ENCODE peak calls at places on chromosome 14, in eight cellular contexts. Y is A549, S is tibial artery, K is hepatocyte, Z is stomach, E is pancreas, P is IMR-90, J is PC-3. R is an unnamed sample.

GRCh38 chr14:75242546-75243273 is 35.9 kb upstream of the FOS start:
- DNase-seq in S (no peak), J (peak), P (peak), Z (no peak), K (peak), Y (no peak), E (no peak), R (peak)

GRCh38 chr14:56874375-56874774 is 64.1 kb upstream of the OTX2 start:
- DNase-seq in S (no peak), J (peak), Z (peak), Y (peak), E (peak), P (no peak), K (peak), R (no peak)

GRCh38 chr14:62138593-62138992 is 376.4 kb downstream of the SNAPC1 start:
- DNase-seq in Y (no peak), Z (no peak), J (no peak), E (no peak), K (peak), S (no peak), P (peak), R (no peak)

GRCh38 chr14:81221579-81222102 is 882 bp upstream of the GTF2A1 start:
- DNase-seq in Z (no peak), E (no peak), K (peak), J (no peak), S (no peak), P (peak), Y (peak), R (no peak)

GRCh38 chr14:67395086-67395875 is 16.7 kb downstream of the PLEK2 start:
- DNase-seq in E (no peak), K (no peak), Z (no peak), P (no peak), Y (no peak), J (no peak), S (no peak), R (no peak)

GRCh38 chr14:55120466-55121144 is 8.4 kb upstream of the LGALS3 start:
- DNase-seq in K (no peak), Z (peak), Y (no peak), S (no peak), J (no peak), E (no peak), P (no peak), R (no peak)

GRCh38 chr14:22648506-22648905 is 4.4 kb upstream of the OR6J1 start:
- DNase-seq in E (no peak), J (no peak), Z (no peak), P (no peak), K (no peak), Y (no peak), S (no peak), R (no peak)

GRCh38 chr14:69997849-69998248 is 118.6 kb downstream of the SMOC1 start:
- DNase-seq in P (peak), Z (peak), J (peak), K (peak), Y (peak), E (peak), S (peak), R (no peak)

GRCh38 chr14:96806836-96807235 is 9.7 kb downstream of the VRK1 start:
- DNase-seq in K (peak), S (no peak), Z (no peak), Y (peak), J (no peak), E (no peak), P (no peak), R (no peak)

GRCh38 chr14:45134051-45134958 is at the start of gene FKBP3:
- DNase-seq in J (peak), P (peak), Y (peak), K (peak), Z (peak), E (peak), S (peak), R (peak)

GRCh38 chr14:101008196-101008595 is 104.7 kb upstream of the RTL1 start:
- DNase-seq in P (no peak), Z (no peak), K (peak), S (no peak), J (no peak), E (no peak), Y (no peak), R (no peak)

DNA sequence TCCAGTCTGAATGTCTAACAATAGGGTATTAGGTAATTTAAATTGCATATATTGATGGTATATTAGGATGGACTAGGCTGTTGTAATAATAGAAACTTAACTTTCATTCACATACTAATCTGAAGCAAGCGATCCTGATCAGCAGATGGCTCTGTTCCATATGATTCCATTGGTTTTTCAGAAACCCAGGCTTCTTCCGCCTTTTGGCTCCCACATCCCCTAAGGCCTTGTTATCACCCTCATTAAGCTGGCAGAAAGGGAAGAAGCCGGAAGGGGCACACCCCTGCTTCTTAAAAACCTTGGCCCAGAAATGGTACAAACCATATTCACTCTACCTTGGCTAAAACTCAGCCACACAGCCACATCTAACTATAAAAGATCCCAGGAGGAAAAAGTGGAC is 329.2 kb downstream of the PCNX1 start:
- DNase-seq in P (no peak), Z (no peak), J (no peak), E (no peak), K (no peak), Y (no peak), S (no peak), R (no peak)
- TF ChIP-seq CTCF in P (no peak), Z (no peak), J (no peak), E (no peak), K (no peak), Y (no peak), S (no peak), R (no peak)

GRCh38 chr14:87049886-87050820 is 942.8 kb downstream of the GALC start:
- DNase-seq in S (no peak), Z (no peak), P (peak), Y (peak), E (peak), J (peak), K (peak), R (no peak)
- TF ChIP-seq CTCF in S (peak), Z (peak), P (peak), Y (no peak), E (peak), J (peak), K (peak), R (peak)

GRCh38 chr14:102208741-102209140 is 69.0 kb downstream of the WDR20 start:
- DNase-seq in E (no peak), Y (no peak), P (no peak), J (no peak), Z (no peak), S (peak), K (no peak), R (no peak)

GRCh38 chr14:102210421-102211042 is 70.8 kb downstream of the WDR20 start:
- DNase-seq in S (peak), P (no peak), Y (no peak), J (no peak), E (no peak), K (no peak), Z (no peak), R (no peak)

GRCh38 chr14:102211240-102211639 is 71.5 kb downstream of the WDR20 start:
- DNase-seq in K (no peak), P (no peak), Z (no peak), Y (no peak), E (no peak), S (no peak), J (no peak), R (no peak)

GRCh38 chr14:102207831-102208365 is 68.2 kb downstream of the WDR20 start:
- DNase-seq in Y (no peak), E (no peak), J (no peak), K (no peak), S (no peak), P (no peak), Z (no peak), R (no peak)

DNA sequence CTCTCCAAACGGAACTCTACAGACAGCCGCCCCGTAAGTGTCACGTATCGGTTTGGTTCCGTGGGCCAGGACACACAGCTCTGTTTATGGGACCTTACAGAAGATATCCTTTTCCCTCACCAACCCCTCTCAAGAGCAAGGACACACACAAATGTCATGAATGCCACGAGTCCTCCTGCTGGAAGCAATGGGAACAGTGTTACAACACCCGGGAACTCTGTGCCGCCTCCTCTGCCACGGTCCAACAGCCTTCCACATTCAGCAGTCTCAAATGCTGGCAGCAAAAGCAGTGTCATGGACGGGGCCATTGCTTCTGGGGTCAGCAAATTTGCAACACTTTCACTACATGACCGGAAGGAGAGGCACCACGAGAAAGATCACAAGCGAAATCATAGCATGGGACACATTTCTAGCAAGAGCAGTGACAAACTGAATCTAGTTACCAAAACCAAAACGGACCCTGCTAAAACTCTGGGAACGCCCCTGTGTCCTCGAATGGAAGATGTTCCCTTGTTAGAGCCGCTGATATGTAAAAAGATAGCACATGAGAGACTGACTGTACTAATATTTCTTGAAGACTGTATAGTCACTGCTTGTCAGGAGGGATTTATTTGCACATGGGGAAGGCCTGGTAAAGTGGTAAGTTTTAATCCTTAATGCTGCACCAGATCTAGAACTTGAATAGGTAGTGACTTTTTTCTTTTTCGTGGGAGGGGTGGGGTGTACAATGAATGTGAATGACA is 69.7 kb downstream of the WDR20 start:
- DNase-seq in Y (peak), J (peak), K (peak), Z (no peak), E (no peak), P (peak), S (peak), R (no peak)
- TF ChIP-seq CTCF in Y (peak), J (peak), K (peak), Z (no peak), E (no peak), P (peak), S (no peak), R (peak)

GRCh38 chr14:68733086-68733621 is 59.7 kb downstream of the ZFP36L1 start:
- DNase-seq in Z (no peak), E (no peak), K (no peak), P (no peak), Y (no peak), J (no peak), S (peak), R (no peak)
- TF ChIP-seq CTCF in Z (no peak), E (no peak), K (no peak), P (no peak), Y (no peak), J (no peak), S (no peak), R (no peak)

DNA sequence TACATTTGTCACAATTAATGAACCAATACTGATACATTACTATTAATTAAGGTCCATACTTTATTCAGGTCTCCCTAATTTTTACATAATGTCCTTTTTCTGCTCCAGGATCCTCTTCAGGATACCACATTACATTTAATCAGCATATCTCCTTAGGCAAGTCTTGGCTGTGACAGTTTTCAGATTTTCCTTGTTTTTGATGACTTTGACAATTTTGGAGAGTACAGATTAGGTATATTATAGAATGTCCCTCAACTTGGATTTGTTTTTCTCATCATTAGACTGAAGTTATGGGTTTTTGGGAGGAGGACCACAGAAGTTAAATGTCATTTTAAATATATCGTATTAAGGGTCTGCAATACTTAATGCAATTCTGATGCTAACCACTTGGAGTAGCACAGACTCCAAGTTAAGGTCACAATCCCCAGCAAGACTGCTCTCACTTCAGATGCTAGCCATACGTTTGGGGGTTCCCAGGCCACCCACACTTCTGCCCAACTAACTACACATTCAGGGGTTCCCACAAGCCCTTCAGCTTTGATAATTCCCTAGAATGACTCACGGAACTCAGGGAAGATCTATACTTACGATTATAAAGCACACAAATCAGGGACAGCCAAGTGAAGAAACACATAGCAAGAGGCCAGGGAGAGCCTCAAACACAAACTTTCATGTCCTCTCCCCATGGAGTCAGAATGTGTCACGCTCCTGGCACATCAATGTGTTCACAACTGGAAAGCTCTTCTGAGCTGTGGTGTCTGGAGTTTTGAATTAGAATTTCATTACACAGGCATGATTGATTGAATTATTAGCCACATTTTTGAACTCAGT is 17.0 kb upstream of the NUBPL start:
- DNase-seq in K (no peak), Y (peak), Z (no peak), P (peak), S (no peak), J (peak), E (no peak), R (no peak)
- TF ChIP-seq CTCF in K (peak), Y (no peak), Z (no peak), P (peak), S (no peak), J (peak), E (no peak), R (no peak)

GRCh38 chr14:64212666-64213065 is 81.5 kb downstream of the ESR2 start:
- DNase-seq in S (no peak), Y (no peak), E (no peak), J (no peak), Z (no peak), K (no peak), P (peak), R (no peak)

GRCh38 chr14:64209428-64210165 is 84.6 kb downstream of the ESR2 start:
- DNase-seq in P (peak), J (no peak), K (no peak), Y (no peak), E (no peak), Z (no peak), S (no peak), R (no peak)

GRCh38 chr14:64208261-64208660 is 85.9 kb downstream of the ESR2 start:
- DNase-seq in Y (no peak), J (no peak), Z (no peak), S (no peak), P (no peak), E (no peak), K (no peak), R (no peak)

GRCh38 chr14:64208981-64209380 is 85.2 kb downstream of the ESR2 start:
- DNase-seq in Z (no peak), Y (no peak), P (no peak), K (no peak), J (no peak), S (no peak), E (no peak), R (no peak)

DNA sequence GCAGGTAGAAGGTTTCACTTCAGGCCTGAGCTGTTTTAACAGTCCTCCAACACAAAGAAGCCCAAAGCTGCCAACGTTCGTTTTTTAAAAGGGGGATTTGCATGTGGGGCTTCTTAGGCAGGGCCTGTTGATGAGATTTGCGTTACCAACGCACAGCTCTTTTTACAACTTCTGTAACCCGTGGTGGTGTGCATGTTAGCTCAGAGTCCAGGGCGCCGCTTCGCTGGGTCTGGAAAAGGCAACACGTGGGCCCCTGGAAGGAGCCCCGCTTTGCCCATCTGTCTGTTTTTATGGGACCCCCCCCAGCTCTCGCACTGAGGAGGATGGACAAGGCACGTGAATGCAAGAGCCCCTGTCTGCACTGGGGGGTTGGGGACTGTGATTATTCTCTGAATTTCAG is 84.0 kb downstream of the ESR2 start:
- DNase-seq in Z (no peak), S (no peak), P (no peak), E (no peak), Y (no peak), J (no peak), K (no peak), R (no peak)
- TF ChIP-seq CTCF in Z (no peak), S (no peak), P (no peak), E (no peak), Y (no peak), J (no peak), K (no peak), R (no peak)

GRCh38 chr14:89388853-89389252 is 28.2 kb downstream of the FOXN3 start:
- DNase-seq in P (peak), J (peak), K (no peak), S (no peak), E (no peak), Z (no peak), Y (no peak), R (no peak)
- TF ChIP-seq CTCF in P (peak), J (no peak), K (peak), S (no peak), E (no peak), Z (no peak), Y (no peak), R (no peak)

GRCh38 chr14:93970967-93971634 is 5.3 kb downstream of the ASB2 start:
- DNase-seq in J (no peak), Y (no peak), Z (peak), K (no peak), P (peak), S (no peak), E (no peak), R (no peak)

GRCh38 chr14:93972618-93973205 is 3.7 kb downstream of the ASB2 start:
- DNase-seq in E (no peak), J (no peak), Z (no peak), K (no peak), Y (no peak), P (no peak), S (no peak), R (no peak)

GRCh38 chr14:93971635-93972027 is 4.7 kb downstream of the ASB2 start:
- DNase-seq in Y (no peak), Z (no peak), P (no peak), S (no peak), J (no peak), K (no peak), E (no peak), R (no peak)

GRCh38 chr14:93969082-93969828 is 7.1 kb downstream of the ASB2 start:
- DNase-seq in J (no peak), P (no peak), Z (no peak), E (no peak), Y (no peak), K (no peak), S (peak), R (no peak)

GRCh38 chr14:93970589-93970966 is 5.8 kb downstream of the ASB2 start:
- DNase-seq in E (peak), S (no peak), K (no peak), Z (peak), J (peak), P (no peak), Y (peak), R (no peak)
- TF ChIP-seq CTCF in E (peak), S (peak), K (peak), Z (peak), J (peak), P (peak), Y (peak), R (peak)

GRCh38 chr14:24058951-24059475 is 7.2 kb downstream of the CARMIL3 start:
- DNase-seq in J (no peak), P (no peak), Y (no peak), S (no peak), Z (no peak), K (no peak), E (no peak), R (peak)

GRCh38 chr14:24059841-24060388 is 8.1 kb downstream of the CARMIL3 start:
- DNase-seq in K (no peak), S (no peak), P (no peak), Z (no peak), Y (no peak), J (no peak), E (no peak), R (peak)

GRCh38 chr14:24057867-24058259 is 6.1 kb downstream of the CARMIL3 start:
- DNase-seq in Y (no peak), S (no peak), Z (no peak), K (no peak), P (no peak), E (no peak), J (no peak), R (no peak)

GRCh38 chr14:24057271-24057670 is 5.5 kb downstream of the CARMIL3 start:
- DNase-seq in Z (no peak), P (no peak), E (no peak), K (no peak), J (no peak), S (no peak), Y (no peak), R (peak)

DNA sequence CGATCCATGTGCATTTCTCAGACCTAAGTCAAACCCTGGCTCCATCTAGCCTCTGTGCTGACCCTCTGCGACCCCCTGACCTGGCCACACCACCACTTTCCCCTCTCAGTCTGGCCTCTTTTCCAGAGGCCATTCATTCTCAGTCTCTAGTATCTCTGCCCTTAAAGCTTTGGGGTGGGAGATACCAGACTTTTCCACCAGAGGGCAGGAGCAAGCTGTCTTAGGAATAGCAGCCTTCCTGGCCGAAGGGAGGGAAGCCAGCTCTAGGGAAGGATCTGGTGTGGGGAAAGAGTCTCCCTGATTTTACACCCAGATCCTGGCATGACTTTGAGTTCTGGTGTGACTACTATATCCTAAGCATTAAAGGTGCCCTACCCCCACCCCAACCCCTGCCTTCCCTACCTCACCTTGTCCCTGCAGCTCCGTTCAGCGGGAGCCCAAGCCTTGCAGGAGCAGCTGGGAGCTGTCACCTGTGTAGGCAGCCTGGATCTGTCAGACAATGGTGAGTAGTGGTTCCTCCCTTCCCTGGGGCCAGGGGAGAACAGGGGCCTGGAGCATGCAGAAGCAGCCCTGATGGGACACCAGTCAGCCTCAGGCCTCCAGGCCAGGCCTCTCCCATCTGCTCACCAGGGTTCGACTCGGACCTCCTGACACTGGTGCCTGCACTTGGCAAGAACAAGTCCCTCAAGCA is 6.6 kb downstream of the CARMIL3 start:
- DNase-seq in P (peak), Z (peak), K (peak), J (peak), E (peak), S (peak), Y (peak), R (peak)
- TF ChIP-seq CTCF in P (peak), Z (peak), K (peak), J (peak), E (peak), S (peak), Y (peak), R (peak)